ENCODE peak calls at places on chromosomes 13 and 19, in four cellular contexts. M is fibroblast of pulmonary artery, P is GM23338, U is left ventricle myocardium inferior. I is an unnamed sample.

GRCh38 chr13:33644607-33645543 is 173.1 kb upstream of the RFC3 start:
- DNase-seq in M (peak), P (no peak), U (no peak), I (no peak)

GRCh38 chr19:35905178-35905727 is 2.8 kb downstream of the TYROBP start:
- DNase-seq in P (no peak), U (no peak), M (no peak), I (no peak)

GRCh38 chr19:16070366-16070990 is 5.8 kb upstream of the TPM4 start:
- DNase-seq in U (peak), P (no peak), M (no peak), I (peak)

GRCh38 chr13:37747071-37747612 is 122.4 kb downstream of the TRPC4 start:
- DNase-seq in M (peak), U (no peak), P (no peak), I (no peak)

GRCh38 chr13:110108348-110109139 is 198.4 kb downstream of the COL4A1 start:
- DNase-seq in P (peak), U (peak), M (peak), I (no peak)

GRCh38 chr13:113918580-113918979 is 54.7 kb upstream of the GAS6 start:
- DNase-seq in U (no peak), M (no peak), P (no peak), I (no peak)

GRCh38 chr19:2026770-2027169 is 11.3 kb upstream of the BTBD2 start:
- DNase-seq in U (no peak), M (no peak), P (no peak), I (no peak)

GRCh38 chr13:60857698-60858097 is 460.7 kb downstream of the TDRD3 start:
- DNase-seq in U (no peak), M (no peak), P (no peak), I (no peak)

GRCh38 chr13:80083516-80084085 is 257.3 kb downstream of the SPRY2 start:
- DNase-seq in U (no peak), M (peak), P (no peak), I (no peak)

GRCh38 chr19:7182489-7182888 is 111.7 kb downstream of the INSR start:
- DNase-seq in M (no peak), U (no peak), P (no peak), I (no peak)

GRCh38 chr19:55702131-55702627 is 27.2 kb downstream of the EPN1 start:
- DNase-seq in P (peak), U (no peak), M (peak), I (no peak)

GRCh38 chr19:34960940-34961679 is 2.9 kb downstream of the ZNF792 start:
- DNase-seq in U (no peak), P (no peak), M (no peak), I (no peak)

GRCh38 chr19:54670576-54671347 is 8.0 kb downstream of the LILRB4 start:
- DNase-seq in P (no peak), U (no peak), M (no peak), I (no peak)

GRCh38 chr19:38319421-38320258 is at the start of gene KCNK6:
- DNase-seq in P (peak), M (peak), U (peak), I (peak)

GRCh38 chr13:37403776-37404497 is 194.6 kb downstream of the POSTN start:
- DNase-seq in P (no peak), M (peak), U (no peak), I (no peak)

GRCh38 chr13:113836917-113837553 is 26.8 kb downstream of the GAS6 start:
- DNase-seq in M (peak), U (peak), P (no peak), I (no peak)

GRCh38 chr13:49791214-49791752 is 1.2 kb downstream of the KPNA3 start:
- DNase-seq in U (no peak), P (peak), M (peak), I (peak)

GRCh38 chr19:52535831-52536800 is 8.6 kb downstream of the ZNF808 start:
- DNase-seq in U (peak), M (peak), P (peak), I (no peak)

GRCh38 chr19:9667898-9668297 is 7.0 kb downstream of the ZNF562 start:
- DNase-seq in U (no peak), M (no peak), P (no peak), I (no peak)

GRCh38 chr13:40375522-40376171 is 290.8 kb downstream of the FOXO1 start:
- DNase-seq in M (no peak), P (no peak), U (no peak), I (no peak)

GRCh38 chr13:113920173-113920572 is 53.7 kb downstream of the C13orf46 start:
- DNase-seq in P (no peak), U (no peak), M (no peak), I (no peak)

GRCh38 chr13:70107498-70108271 is at the start of gene ATXN8OS:
- DNase-seq in M (no peak), P (peak), U (no peak), I (no peak)

GRCh38 chr13:112366907-112367646 is 9.1 kb upstream of the SPACA7 start:
- DNase-seq in P (no peak), U (no peak), M (no peak), I (no peak)

GRCh38 chr13:21971662-21972635 is 301.1 kb downstream of the FGF9 start:
- DNase-seq in P (no peak), U (no peak), M (no peak), I (no peak)

GRCh38 chr13:28440774-28441532 is 54.0 kb downstream of the FLT1 start:
- DNase-seq in P (no peak), M (no peak), U (no peak), I (peak)

GRCh38 chr19:2221250-2221831 is 14.8 kb downstream of the PLEKHJ1 start:
- DNase-seq in M (no peak), U (no peak), P (no peak), I (no peak)

GRCh38 chr13:92463134-92463533 is 763.5 kb upstream of the GPC6 start:
- DNase-seq in M (no peak), U (no peak), P (no peak), I (no peak)

GRCh38 chr13:100530645-100531044 is 57.9 kb downstream of the GGACT start:
- DNase-seq in P (no peak), M (no peak), U (no peak), I (no peak)

GRCh38 chr19:53333071-53333465 is 481 bp upstream of the ZNF845 start:
- DNase-seq in M (no peak), U (peak), P (peak), I (no peak)

GRCh38 chr19:40284501-40285352 is at the start of gene AKT2:
- DNase-seq in U (peak), P (peak), M (peak), I (peak)

GRCh38 chr19:40610396-40611064 is 9.4 kb downstream of the LTBP4 start:
- DNase-seq in P (peak), U (peak), M (no peak), I (no peak)

GRCh38 chr13:92224052-92224821 is 825.8 kb downstream of the GPC5 start:
- DNase-seq in P (no peak), M (peak), U (no peak), I (no peak)

DNA sequence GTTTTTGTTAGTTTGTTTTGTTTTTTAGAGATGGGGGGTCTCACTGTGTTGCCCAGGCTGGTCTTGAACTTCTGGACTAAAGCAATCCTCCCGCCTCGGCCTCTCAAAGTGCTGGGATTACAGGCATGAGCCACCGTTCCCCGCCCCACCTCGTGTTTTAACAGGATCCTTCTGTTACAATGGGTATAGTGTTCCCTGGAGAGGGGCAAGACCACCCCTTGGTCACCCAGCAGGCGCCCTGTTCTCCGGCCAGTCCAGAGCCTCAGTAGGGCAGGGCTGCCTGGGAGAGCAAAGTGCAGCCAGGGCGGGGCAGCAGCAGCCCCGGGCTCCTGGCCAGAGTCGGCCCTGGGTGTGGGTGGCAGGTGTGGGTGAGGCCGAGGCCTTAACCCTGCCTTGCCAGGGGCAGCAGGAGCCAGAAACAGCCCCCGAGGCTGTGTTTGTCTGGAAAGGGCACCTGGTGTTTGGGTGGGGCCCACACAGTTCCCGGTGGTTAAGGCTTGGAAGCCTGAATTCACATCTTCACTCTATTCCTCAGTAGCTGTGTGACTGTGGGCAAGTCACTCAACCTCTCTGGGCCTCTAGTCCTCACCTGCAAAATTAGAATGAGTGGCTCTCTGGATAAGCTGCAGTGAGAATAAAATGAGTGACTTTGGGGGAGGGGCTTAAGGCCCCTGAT is 7.2 kb downstream of the VASP start:
- DNase-seq in M (no peak), U (no peak), P (no peak), I (no peak)
- H3K4me3 ChIP-seq in M (no peak), U (peak), P (no peak), I (no peak)

GRCh38 chr19:18733196-18733647 is 49.7 kb downstream of the CRTC1 start:
- DNase-seq in M (peak), P (no peak), U (peak), I (no peak)
- H3K4me3 ChIP-seq in M (no peak), P (no peak), U (no peak), I (no peak)

DNA sequence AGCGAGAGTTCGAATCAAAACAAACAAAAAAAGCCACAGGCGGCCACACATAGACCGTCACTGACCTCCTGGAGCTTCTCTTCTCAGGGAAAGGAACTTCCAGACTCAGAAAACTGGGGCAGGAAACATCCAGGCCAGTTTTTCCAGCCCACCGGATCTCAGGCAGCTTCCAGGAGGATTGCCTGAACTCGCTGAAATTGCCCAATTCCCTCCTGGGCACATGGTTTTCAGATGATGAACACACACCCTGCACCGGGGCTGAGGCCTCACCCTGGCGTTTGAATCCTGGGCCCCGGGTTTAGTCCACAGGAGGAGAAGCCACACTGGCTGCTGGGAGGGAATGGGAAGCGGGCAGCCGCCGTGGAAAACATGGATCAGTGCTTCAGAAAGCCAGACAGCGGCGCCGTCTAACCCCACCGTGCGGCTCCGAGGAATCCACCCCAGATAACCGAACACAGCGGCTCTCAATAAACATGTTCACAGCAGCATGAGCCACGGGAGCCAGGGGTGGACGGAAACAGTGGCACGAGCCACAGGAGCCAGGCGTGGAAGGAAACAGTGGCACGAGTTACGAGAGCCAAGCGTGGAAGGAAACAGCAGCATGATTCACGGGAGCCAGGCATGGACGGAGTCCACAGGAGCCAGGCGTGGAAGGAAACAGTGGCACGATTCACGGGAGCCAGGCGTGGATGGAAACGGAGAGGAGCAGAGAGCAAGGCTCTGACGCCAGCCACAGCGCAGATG is 18.2 kb upstream of the PTBP1 start:
- DNase-seq in P (peak), M (peak), U (no peak), I (no peak)
- H3K4me3 ChIP-seq in P (no peak), M (no peak), U (peak), I (no peak)

GRCh38 chr13:94128430-94128829 is 351.1 kb downstream of the DCT start:
- DNase-seq in U (no peak), P (no peak), M (peak), I (no peak)

GRCh38 chr13:94123543-94123942 is 355.9 kb downstream of the DCT start:
- DNase-seq in P (no peak), U (no peak), M (no peak), I (no peak)

DNA sequence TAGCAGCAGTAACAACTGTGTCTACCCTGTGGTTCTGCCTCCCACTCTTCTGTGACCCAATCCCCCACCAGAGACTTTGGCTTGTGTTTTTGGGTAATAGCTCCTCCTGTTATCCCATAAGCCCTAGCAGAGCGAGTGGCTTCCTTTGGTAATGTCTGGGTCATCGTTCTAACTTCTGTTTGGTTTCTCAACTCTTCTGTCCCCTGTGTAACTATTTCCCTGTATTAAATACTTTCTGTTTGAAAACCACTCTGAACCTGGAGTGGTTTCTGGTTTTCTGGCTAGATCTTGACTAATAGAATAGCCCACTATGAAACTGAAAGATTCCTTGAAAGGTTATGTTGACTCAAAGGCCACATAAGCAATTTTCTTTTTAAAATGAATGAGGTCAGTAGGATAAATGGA is 350.0 kb downstream of the DCT start:
- DNase-seq in M (no peak), U (no peak), P (no peak), I (no peak)
- H3K4me3 ChIP-seq in M (no peak), U (no peak), P (no peak), I (no peak)

GRCh38 chr19:11598746-11599145 is 1.5 kb downstream of the ZNF627 start:
- DNase-seq in U (no peak), M (no peak), P (no peak), I (no peak)
- H3K4me3 ChIP-seq in U (peak), M (peak), P (peak), I (no peak)

DNA sequence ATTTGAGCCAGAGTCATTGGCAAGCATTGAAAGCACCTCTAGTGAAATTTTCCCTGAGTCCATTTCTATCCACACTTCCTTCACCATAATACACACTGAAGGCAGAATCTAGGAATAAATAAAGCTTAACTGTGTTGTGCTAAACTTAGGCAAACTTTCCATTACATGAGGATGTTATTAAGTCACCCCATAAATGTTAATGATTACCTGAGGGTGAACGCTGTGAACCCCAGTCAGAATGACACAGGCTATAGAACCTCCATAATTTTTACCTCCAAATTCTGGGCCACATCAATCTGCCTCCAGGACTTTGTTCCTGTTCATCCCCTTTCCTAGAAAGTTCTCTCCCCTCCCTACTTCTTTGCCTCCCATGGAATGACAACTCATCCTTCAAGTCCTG is 71.1 kb downstream of the RAP2A start:
- DNase-seq in M (no peak), U (no peak), P (no peak), I (no peak)
- H3K4me3 ChIP-seq in M (no peak), U (no peak), P (no peak), I (no peak)

GRCh38 chr19:12623361-12624031 is 12.8 kb downstream of the ZNF791 start:
- DNase-seq in P (no peak), M (no peak), U (no peak), I (no peak)

GRCh38 chr19:12626958-12627357 is 16.2 kb downstream of the ZNF791 start:
- DNase-seq in P (no peak), U (no peak), M (no peak), I (no peak)

GRCh38 chr19:12629215-12629614 is 18.5 kb downstream of the ZNF791 start:
- DNase-seq in U (no peak), P (no peak), M (no peak), I (no peak)

GRCh38 chr19:12628040-12629022 is 17.6 kb downstream of the ZNF791 start:
- DNase-seq in U (no peak), P (peak), M (peak), I (no peak)
- H3K4me3 ChIP-seq in U (no peak), P (no peak), M (no peak), I (no peak)

GRCh38 chr13:47858042-47858677 is 142.9 kb downstream of the SUCLA2 start:
- DNase-seq in U (no peak), P (no peak), M (no peak), I (no peak)

GRCh38 chr13:47865883-47866282 is 135.2 kb downstream of the SUCLA2 start:
- DNase-seq in P (no peak), M (no peak), U (no peak), I (no peak)

GRCh38 chr13:47858678-47859050 is 142.4 kb downstream of the SUCLA2 start:
- DNase-seq in U (no peak), M (peak), P (no peak), I (no peak)

GRCh38 chr13:47859129-47859528 is 141.9 kb downstream of the SUCLA2 start:
- DNase-seq in M (no peak), U (no peak), P (peak), I (no peak)

DNA sequence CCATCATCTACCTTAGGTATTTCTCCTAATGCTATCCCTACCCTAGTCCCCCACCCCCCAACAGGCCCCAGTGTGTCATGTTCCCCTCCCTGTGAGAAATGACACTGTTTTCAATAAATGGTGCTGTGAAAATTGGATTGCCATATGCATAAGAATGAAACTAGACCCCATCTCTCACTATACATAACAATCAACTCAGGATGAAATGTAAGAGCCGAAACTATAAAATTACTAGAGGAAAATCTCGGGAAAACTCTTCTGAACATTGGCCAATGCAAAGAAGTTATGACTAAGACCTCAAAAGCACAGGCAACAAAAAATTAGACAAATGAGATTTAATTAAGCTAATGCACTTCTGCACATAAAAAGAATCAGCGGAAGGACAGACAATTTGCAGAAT is 138.2 kb downstream of the SUCLA2 start:
- DNase-seq in M (no peak), P (no peak), U (no peak), I (no peak)
- H3K4me3 ChIP-seq in M (no peak), P (no peak), U (no peak), I (no peak)

GRCh38 chr19:8194528-8195275 is 14.5 kb upstream of the CERS4 start:
- DNase-seq in U (no peak), M (no peak), P (no peak), I (peak)
- H3K4me3 ChIP-seq in U (peak), M (no peak), P (no peak), I (peak)

I was measured in Jurkat, Clone E6-1.